ENCODE peak calls at places on chromosomes 7 and 10, in four cellular contexts. O, L, T and K are unnamed samples.

GRCh38 chr10:1050145-1050544 is 1.2 kb upstream of the IDI1 start:
- DNase-seq in O (no peak), L (no peak), T (peak; percentile 53), K (peak; percentile 63)

GRCh38 chr7:80699656-80700318 is 61.3 kb downstream of the CD36 start:
- DNase-seq in O (no peak), L (no peak), T (no peak), K (peak; percentile 30)

GRCh38 chr10:117615649-117616048 is 73.1 kb downstream of the EMX2 start:
- DNase-seq in O (no peak), L (no peak), T (no peak), K (no peak)

GRCh38 chr10:109773818-109774440 is 149.4 kb downstream of the XPNPEP1 start:
- DNase-seq in O (no peak), L (no peak), T (peak; percentile 53), K (peak; percentile 35)

GRCh38 chr10:126277177-126277576 is 111.1 kb downstream of the ADAM12 start:
- DNase-seq in O (no peak), L (no peak), T (no peak), K (no peak)

GRCh38 chr7:45293295-45293942 is 135.8 kb downstream of the RAMP3 start:
- DNase-seq in O (no peak), L (no peak), T (no peak), K (no peak)

GRCh38 chr7:85554294-85554877 is 367.5 kb upstream of the SEMA3D start:
- DNase-seq in O (no peak), L (no peak), T (peak; percentile 67), K (peak; percentile 73)

GRCh38 chr10:15796098-15796759 is 64.1 kb downstream of the MINDY3 start:
- DNase-seq in O (no peak), L (no peak), T (no peak), K (no peak)

GRCh38 chr7:65379318-65379717 is 5.7 kb downstream of the ZNF92 start:
- DNase-seq in O (no peak), L (no peak), T (no peak), K (no peak)

GRCh38 chr7:44521347-44522095 is 19.6 kb downstream of the NPC1L1 start:
- DNase-seq in O (no peak), L (no peak), T (no peak), K (no peak)

GRCh38 chr10:131677671-131678070 is 223.1 kb upstream of the PPP2R2D start:
- DNase-seq in O (no peak), L (peak; percentile 56), T (peak; percentile 70), K (no peak)

GRCh38 chr7:89028319-89028718 is 232.8 kb upstream of the TEX47 start:
- DNase-seq in O (no peak), L (no peak), T (no peak), K (no peak)

GRCh38 chr10:127877116-127877515 is 15.6 kb downstream of the CLRN3 start:
- DNase-seq in O (no peak), L (no peak), T (no peak), K (no peak)

GRCh38 chr7:155322530-155322929 is 24.9 kb downstream of the INSIG1 start:
- DNase-seq in O (no peak), L (no peak), T (no peak), K (no peak)

GRCh38 chr10:6912424-6912823 is 332.3 kb upstream of the PRKCQ start:
- DNase-seq in O (no peak), L (no peak), T (no peak), K (peak; percentile 54)

GRCh38 chr10:35089641-35090161 is 440 bp downstream of the CUL2 start:
- DNase-seq in O (no peak), L (no peak), T (peak; percentile 40), K (peak; percentile 86)

GRCh38 chr7:39428221-39428620 is 138.0 kb upstream of the YAE1 start:
- DNase-seq in O (no peak), L (no peak), T (peak; percentile 43), K (peak; percentile 34)

GRCh38 chr10:66246177-66246576 is 679.7 kb upstream of the LRRTM3 start:
- DNase-seq in O (no peak), L (no peak), T (no peak), K (no peak)

GRCh38 chr7:95545007-95545615 is 51.2 kb downstream of the PDK4 start:
- DNase-seq in O (no peak), L (no peak), T (peak; percentile 67), K (peak; percentile 77)

GRCh38 chr7:20331231-20331880 is 656 bp downstream of the ITGB8 start:
- DNase-seq in O (no peak), L (peak; percentile 65), T (peak; percentile 71), K (peak; percentile 19)

GRCh38 chr10:91681361-91682276 is 48.7 kb upstream of the PPP1R3C start:
- DNase-seq in O (no peak), L (no peak), T (no peak), K (no peak)

GRCh38 chr10:125549656-125550055 is 133.3 kb downstream of the TEX36 start:
- DNase-seq in O (no peak), L (no peak), T (no peak), K (no peak)

GRCh38 chr7:143901360-143901709 is 641 bp downstream of the TCAF1 start:
- DNase-seq in O (no peak), L (no peak), T (no peak), K (no peak)

GRCh38 chr7:91411062-91411461 is 146.8 kb downstream of the FZD1 start:
- DNase-seq in O (no peak), L (no peak), T (no peak), K (no peak)

GRCh38 chr7:27237735-27238334 is 4.8 kb upstream of the EVX1 start:
- DNase-seq in O (no peak), L (no peak), T (peak; percentile 83), K (peak; percentile 27)

GRCh38 chr7:106022193-106022821 is 59.2 kb downstream of the CDHR3 start:
- DNase-seq in O (no peak), L (no peak), T (peak; percentile 55), K (no peak)

GRCh38 chr7:113775401-113775800 is 143.4 kb downstream of the PPP1R3A start:
- DNase-seq in O (no peak), L (no peak), T (no peak), K (no peak)

GRCh38 chr7:141262101-141262819 is 188.4 kb downstream of the TMEM178B start:
- DNase-seq in O (no peak), L (no peak), T (peak; percentile 28), K (no peak)

GRCh38 chr7:12431886-12432285 is 28.2 kb upstream of the VWDE start:
- DNase-seq in O (no peak), L (peak; percentile 71), T (peak; percentile 16), K (no peak)

GRCh38 chr10:21529236-21529910 is 3.9 kb upstream of the SKIDA1 start:
- DNase-seq in O (no peak), L (no peak), T (no peak), K (no peak)
- H3K23ac ChIP-seq in O (no peak overlapping the region), L (no peak overlapping the region), T (no peak overlapping the region), K (no peak overlapping the region)

DNA sequence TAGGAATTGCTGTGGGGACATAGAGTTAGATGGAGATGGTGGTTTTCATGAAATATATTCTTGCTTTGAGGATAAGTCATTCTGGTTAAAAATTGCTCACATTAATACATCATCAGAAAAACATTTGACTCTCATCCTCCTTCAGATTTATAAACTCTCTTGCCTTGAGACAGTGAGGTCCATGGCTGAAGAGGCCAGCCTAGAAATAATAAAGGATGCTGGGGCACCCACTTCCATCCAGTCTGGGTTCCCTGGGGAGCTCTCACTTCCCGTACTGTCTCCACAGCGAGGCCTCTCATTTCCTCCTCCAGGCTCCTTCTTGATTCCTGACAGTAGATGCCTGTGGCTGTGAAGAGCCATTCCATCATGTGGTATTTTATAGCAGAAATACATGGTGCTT is 73.3 kb upstream of the PRKG1 start:
- DNase-seq in O (no peak), L (no peak), T (no peak), K (peak; percentile 65)
- H2BK120ac ChIP-seq in O (no peak overlapping the region), L (no peak overlapping the region), T (no peak overlapping the region), K (peak overlapping the region; percentile 42)

GRCh38 chr7:5636446-5636835 is 145.0 kb downstream of the RNF216 start:
- DNase-seq in O (no peak), L (no peak), T (peak; percentile 56), K (peak; percentile 40)

GRCh38 chr7:5635461-5636445 is 145.7 kb downstream of the RNF216 start:
- DNase-seq in O (no peak), L (no peak), T (no peak), K (peak; percentile 44)

GRCh38 chr7:5631752-5632151 is 149.7 kb downstream of the RNF216 start:
- DNase-seq in O (no peak), L (no peak), T (no peak), K (no peak)

GRCh38 chr7:5633161-5634106 is 148.0 kb downstream of the RNF216 start:
- DNase-seq in O (no peak), L (peak; percentile 79), T (peak; percentile 73), K (no peak)

DNA sequence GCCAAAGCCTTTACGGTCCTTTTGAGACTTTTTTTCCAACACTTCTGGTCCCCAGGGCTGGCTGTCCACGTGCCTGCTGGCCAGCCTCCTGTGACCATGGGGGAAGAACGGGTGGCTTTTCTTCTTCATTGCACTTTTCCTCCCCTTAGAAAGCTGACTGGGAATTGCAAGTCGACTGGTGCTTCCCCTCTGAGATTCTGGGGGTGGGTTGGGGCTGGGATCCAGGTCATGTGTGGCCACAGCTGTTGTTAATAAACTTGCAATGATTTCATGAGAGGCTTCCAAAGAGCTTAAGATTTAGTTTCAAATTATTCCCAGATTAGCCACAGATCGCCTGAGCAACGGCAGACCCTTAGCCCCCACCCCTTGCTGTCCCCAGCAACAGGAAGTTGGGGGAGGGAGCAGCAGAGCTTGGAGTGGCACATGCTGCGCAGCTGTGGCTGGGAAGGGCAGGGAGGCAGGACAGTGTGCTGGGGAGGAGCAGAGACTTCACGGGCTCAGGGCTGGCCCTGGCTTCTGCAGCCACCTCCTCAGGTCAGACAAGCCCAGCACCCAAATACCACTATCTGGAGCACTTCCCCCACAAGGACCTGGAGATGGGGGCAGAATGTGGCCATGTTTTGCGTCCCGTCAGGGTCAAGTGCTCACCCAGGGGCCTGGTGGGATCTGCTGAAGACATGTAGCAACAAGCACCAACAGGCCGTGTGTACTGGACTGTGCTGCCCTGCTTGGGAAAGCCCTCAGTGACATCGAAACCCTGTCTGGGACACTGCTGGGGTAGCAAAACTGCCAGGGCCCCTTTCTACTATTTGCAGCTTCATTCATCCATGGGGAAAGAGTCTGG is 147.1 kb downstream of the RNF216 start:
- DNase-seq in O (no peak), L (peak; percentile 87), T (peak; percentile 94), K (peak; percentile 83)
- H3K23ac ChIP-seq in O (no peak overlapping the region), L (no peak overlapping the region), T (peak overlapping the region; percentile 72), K (peak overlapping the region; percentile 5)

GRCh38 chr10:53422223-53422888 is 649.8 kb upstream of the MBL2 start:
- DNase-seq in O (no peak), L (no peak), T (peak; percentile 35), K (no peak)
- H2BK120ac ChIP-seq in O (peak overlapping the region; percentile 65), L (no peak overlapping the region), T (no peak overlapping the region), K (no peak overlapping the region)

GRCh38 chr10:88064608-88065383 is 201.4 kb downstream of the PTEN start:
- DNase-seq in O (no peak), L (no peak), T (no peak), K (peak; percentile 72)

GRCh38 chr10:88063861-88064521 is 200.6 kb downstream of the PTEN start:
- DNase-seq in O (no peak), L (no peak), T (no peak), K (no peak)

GRCh38 chr10:88060762-88061161 is 197.3 kb downstream of the PTEN start:
- DNase-seq in O (no peak), L (no peak), T (no peak), K (no peak)

GRCh38 chr10:88062385-88062784 is 199.0 kb downstream of the PTEN start:
- DNase-seq in O (no peak), L (no peak), T (no peak), K (peak; percentile 87)

GRCh38 chr10:88062798-88063472 is 199.5 kb downstream of the PTEN start:
- DNase-seq in O (no peak), L (no peak), T (no peak), K (peak; percentile 91)
- H3K23ac ChIP-seq in O (no peak overlapping the region), L (no peak overlapping the region), T (no peak overlapping the region), K (no peak overlapping the region)